ENCODE peak calls at places on chromosome 13, in four cellular contexts. A is NCI-H1436; Q is activated effector memory CD4-positive, alpha-beta T cell treated with anti-CD3 and anti-CD28 coated beads, Interleukin-2, amount 50 U/mL, for 16 hours; C is stimulated activated CD4-positive, alpha-beta T cell treated with anti-CD3 and anti-CD28 coated beads, Interleukin-15, amount 100 ng/mL, for 1 hour. K is an unnamed sample.

GRCh38 chr13:94305463-94305862 is 174.0 kb downstream of the DCT start:
- DNase-seq in C (no peak), A (no peak), Q (no peak), K (no peak)

GRCh38 chr13:43669101-43669500 is 117.7 kb downstream of the ENOX1 start:
- DNase-seq in Q (no peak), A (no peak), C (no peak), K (no peak)

GRCh38 chr13:97018029-97018819 is 23.9 kb upstream of the OXGR1 start:
- DNase-seq in C (no peak), Q (peak; percentile 67), A (peak; percentile 54), K (no peak)

GRCh38 chr13:112256716-112257497 is 119.2 kb upstream of the SPACA7 start:
- DNase-seq in Q (no peak), C (no peak), A (no peak), K (no peak)

GRCh38 chr13:51895906-51896888 is 34.4 kb downstream of the CCDC70 start:
- DNase-seq in Q (peak; percentile 77), C (peak; percentile 5), A (no peak), K (no peak)

GRCh38 chr13:42478531-42479156 is 95.3 kb upstream of the TNFSF11 start:
- DNase-seq in C (no peak), Q (no peak), A (no peak), K (no peak)

GRCh38 chr13:86788624-86789023 is 882.5 kb upstream of the SLITRK5 start:
- DNase-seq in C (no peak), A (no peak), Q (no peak), K (no peak)

GRCh38 chr13:45340422-45341033 is 455 bp downstream of the TPT1 start:
- DNase-seq in Q (peak; percentile 94), C (peak; percentile 73), A (peak; percentile 47), K (peak; percentile 76)

GRCh38 chr13:60244381-60244780 is 80.7 kb upstream of the DIAPH3 start:
- DNase-seq in A (no peak), Q (no peak), C (no peak), K (no peak)

GRCh38 chr13:80684525-80685017 is 343.6 kb upstream of the SPRY2 start:
- DNase-seq in A (no peak), C (no peak), Q (no peak), K (no peak)

GRCh38 chr13:30158774-30159445 is 148.4 kb downstream of the KATNAL1 start:
- DNase-seq in A (no peak), C (no peak), Q (no peak), K (no peak)

GRCh38 chr13:25803626-25804025 is 248.2 kb downstream of the SHISA2 start:
- DNase-seq in C (no peak), Q (no peak), A (no peak), K (no peak)

GRCh38 chr13:74052402-74052928 is 81.7 kb downstream of the KLF12 start:
- DNase-seq in C (no peak), A (no peak), Q (no peak), K (no peak)

GRCh38 chr13:74575729-74576125 is 441.5 kb upstream of the KLF12 start:
- DNase-seq in Q (peak; percentile 77), C (peak; percentile 5), A (peak; percentile 16), K (peak; percentile 43)

GRCh38 chr13:29483211-29483610 is 112.3 kb downstream of the SLC7A1 start:
- DNase-seq in A (no peak), C (no peak), Q (no peak), K (no peak)

GRCh38 chr13:60258349-60258748 is 94.6 kb upstream of the DIAPH3 start:
- DNase-seq in C (no peak), Q (no peak), A (no peak), K (no peak)

GRCh38 chr13:23288564-23288963 is 107.8 kb downstream of the SGCG start:
- DNase-seq in A (no peak), C (no peak), Q (no peak), K (no peak)

GRCh38 chr13:51324714-51325440 is 14.6 kb upstream of the SERPINE3 start:
- DNase-seq in Q (no peak), A (no peak), C (no peak), K (no peak)

GRCh38 chr13:98200211-98200878 is 23.3 kb upstream of the RNF113B start:
- DNase-seq in Q (no peak), C (no peak), A (no peak), K (no peak)

GRCh38 chr13:40452741-40453665 is 213.4 kb downstream of the FOXO1 start:
- DNase-seq in C (no peak), Q (no peak), A (no peak), K (no peak)

GRCh38 chr13:111926501-111927180 is 140.3 kb upstream of the SOX1 start:
- DNase-seq in A (no peak), C (no peak), Q (peak; percentile 47), K (no peak)

GRCh38 chr13:113953561-113953960 is 20.3 kb downstream of the C13orf46 start:
- DNase-seq in Q (no peak), C (no peak), A (no peak), K (no peak)

GRCh38 chr13:107023335-107023734 is 455.4 kb upstream of the ARGLU1 start:
- DNase-seq in Q (no peak), A (no peak), C (no peak), K (no peak)

GRCh38 chr13:30418886-30419459 is 3.3 kb upstream of the UBE2L5 start:
- DNase-seq in Q (no peak), C (no peak), A (no peak), K (no peak)

GRCh38 chr13:94947965-94948371 is 235.6 kb upstream of the SOX21 start:
- DNase-seq in A (peak; percentile 28), C (no peak), Q (no peak), K (no peak)

GRCh38 chr13:94020833-94021232 is 458.6 kb downstream of the DCT start:
- DNase-seq in Q (no peak), C (no peak), A (no peak), K (no peak)

GRCh38 chr13:59532405-59532804 is 631.3 kb downstream of the DIAPH3 start:
- DNase-seq in Q (no peak), A (no peak), C (no peak), K (no peak)

GRCh38 chr13:29105779-29106178 is 285.6 kb downstream of the MTUS2 start:
- DNase-seq in A (no peak), C (no peak), Q (no peak), K (no peak)

GRCh38 chr13:20230913-20231838 is 943 bp downstream of the GJB6 start:
- DNase-seq in C (no peak), Q (peak; percentile 68), A (no peak), K (no peak)

K was measured in mesothelial cell of epicardium.